ENCODE peak calls at places on chromosomes 5 and 9, in five cellular contexts. W is uterus, M is IMR-90, A is ovary, I is gastrocnemius medialis. P is an unnamed sample.
A peak's percentile ranks its signal among the peaks of the same experiment; 100 is the strongest.

GRCh38 chr5:36462295-36463021 is 143.9 kb upstream of the SLC1A3 start:
- DNase-seq in A (no peak), M (no peak), I (no peak), W (no peak), P (no peak)

GRCh38 chr5:148290271-148291195 is 21.7 kb upstream of the SPINK7 start:
- DNase-seq in A (no peak), M (peak; percentile 19), W (no peak), I (no peak), P (no peak)

GRCh38 chr9:85729882-85730281 is 11.9 kb downstream of the AGTPBP1 start:
- DNase-seq in I (no peak), M (no peak), W (no peak), A (no peak), P (no peak)

GRCh38 chr5:120644516-120644915 is 180.4 kb downstream of the PRR16 start:
- DNase-seq in M (no peak), I (no peak), A (no peak), W (no peak), P (no peak)

GRCh38 chr9:123881604-123882003 is 48.3 kb downstream of the DENND1A start:
- DNase-seq in W (no peak), I (no peak), A (no peak), M (no peak), P (no peak)

GRCh38 chr5:164578911-164579310 is 1073.5 kb downstream of the MAT2B start:
- DNase-seq in W (no peak), I (no peak), A (no peak), M (no peak), P (no peak)

GRCh38 chr5:107383414-107383813 is 287.3 kb downstream of the EFNA5 start:
- DNase-seq in M (no peak), W (no peak), A (no peak), I (no peak), P (no peak)

GRCh38 chr5:76384705-76385104 is 18.4 kb upstream of the IQGAP2 start:
- DNase-seq in M (no peak), I (no peak), W (no peak), A (no peak), P (no peak)

GRCh38 chr5:138874241-138874640 is 894 bp downstream of the LRRTM2 start:
- DNase-seq in M (peak; percentile 27), W (no peak), A (no peak), I (no peak), P (no peak)

GRCh38 chr9:10612649-10613398 is at the start of gene PTPRD:
- DNase-seq in I (no peak), W (no peak), A (peak; percentile 16), M (peak; percentile 5), P (peak; percentile 65)

GRCh38 chr9:130128782-130129424 is 43.3 kb upstream of the NCS1 start:
- DNase-seq in W (no peak), M (peak; percentile 99), A (no peak), I (peak; percentile 61), P (no peak)

GRCh38 chr9:2032234-2032633 is 17.1 kb downstream of the SMARCA2 start:
- DNase-seq in A (no peak), I (no peak), M (no peak), W (no peak), P (no peak)

GRCh38 chr5:95837492-95837891 is 15.0 kb upstream of the GLRX start:
- DNase-seq in W (no peak), M (no peak), A (no peak), I (peak; percentile 45), P (no peak)

GRCh38 chr5:61412344-61412743 is 80.3 kb downstream of the ZSWIM6 start:
- DNase-seq in A (no peak), M (no peak), W (no peak), I (no peak), P (no peak)

GRCh38 chr5:179906294-179906794 is 1.4 kb downstream of the TBC1D9B start:
- DNase-seq in I (no peak), A (no peak), W (no peak), M (no peak), P (no peak)

GRCh38 chr5:171692936-171693335 is 92.7 kb upstream of the SMIM23 start:
- DNase-seq in A (no peak), W (no peak), M (no peak), I (no peak), P (no peak)

GRCh38 chr5:179953934-179954833 is 46.5 kb upstream of the TBC1D9B start:
- DNase-seq in W (no peak), A (no peak), I (no peak), M (peak; percentile 42), P (no peak)

GRCh38 chr5:105872569-105873270 is 1798.0 kb downstream of the EFNA5 start:
- DNase-seq in I (no peak), M (no peak), A (no peak), W (no peak), P (no peak)

GRCh38 chr5:105877592-105877991 is 1793.1 kb downstream of the EFNA5 start:
- DNase-seq in A (no peak), I (no peak), M (no peak), W (no peak), P (no peak)

GRCh38 chr5:105882956-105883481 is 1787.7 kb downstream of the EFNA5 start:
- DNase-seq in W (no peak), I (no peak), A (no peak), M (no peak), P (no peak)

DNA sequence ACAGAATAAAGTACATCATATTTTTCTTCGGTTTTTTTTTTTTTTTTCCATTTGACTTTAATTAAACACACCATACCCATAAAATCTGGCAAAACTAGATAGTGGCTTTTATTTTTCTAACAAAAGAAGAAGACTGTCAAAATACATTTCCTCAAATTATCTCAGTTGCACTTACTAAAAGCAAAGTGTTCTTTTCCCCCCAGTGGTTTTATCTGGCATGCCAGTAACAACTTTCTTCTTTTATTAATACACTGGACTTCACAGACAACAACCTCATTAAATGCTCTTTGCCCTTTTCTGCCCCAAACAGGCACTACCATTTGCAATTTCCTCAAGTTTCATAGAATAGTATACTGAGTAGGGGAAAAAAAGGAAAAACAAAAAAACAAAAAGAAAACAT is 1792.3 kb downstream of the EFNA5 start:
- DNase-seq in M (no peak), A (no peak), I (no peak), W (no peak), P (no peak)
- TF ChIP-seq POLR2A in M (no peak), A (no peak), I (no peak), W (no peak), P (no peak)

GRCh38 chr9:37119907-37120839 is at the start of gene ZCCHC7:
- DNase-seq in I (peak; percentile 94), A (peak; percentile 97), M (peak; percentile 93), W (peak; percentile 95), P (peak; percentile 68)
- TF ChIP-seq POLR2A in I (peak; percentile 88), A (peak; percentile 89), M (peak; percentile 86), W (peak; percentile 82), P (peak; percentile 70)

GRCh38 chr5:79990205-79990597 is 861 bp downstream of the MTX3 start:
- DNase-seq in A (no peak), I (no peak), W (no peak), M (peak; percentile 36), P (no peak)

GRCh38 chr5:79985288-79985687 is 5.8 kb downstream of the MTX3 start:
- DNase-seq in I (no peak), A (no peak), W (no peak), M (no peak), P (no peak)

GRCh38 chr5:79992891-79993290 is 1.8 kb upstream of the MTX3 start:
- DNase-seq in A (no peak), W (no peak), I (no peak), M (peak; percentile 55), P (no peak)

GRCh38 chr5:79986260-79986659 is 4.8 kb downstream of the MTX3 start:
- DNase-seq in M (no peak), A (no peak), W (no peak), I (no peak), P (no peak)

GRCh38 chr5:79990598-79991507 is at the start of gene MTX3:
- DNase-seq in A (peak; percentile 87), W (peak; percentile 81), I (peak; percentile 70), M (peak; percentile 73), P (peak; percentile 70)
- TF ChIP-seq POLR2A in A (peak; percentile 33), W (no peak), I (peak; percentile 8), M (peak; percentile 56), P (peak; percentile 63)

GRCh38 chr5:139960723-139961383 is 82.2 kb downstream of the NRG2 start:
- DNase-seq in A (no peak), I (no peak), M (no peak), W (no peak), P (no peak)

GRCh38 chr5:139955616-139956283 is 87.3 kb downstream of the NRG2 start:
- DNase-seq in W (no peak), I (no peak), M (no peak), A (no peak), P (no peak)

GRCh38 chr5:139961435-139962157 is 81.5 kb downstream of the NRG2 start:
- DNase-seq in W (no peak), A (no peak), I (no peak), M (no peak), P (peak; percentile 85)

GRCh38 chr5:139956342-139956741 is 86.8 kb downstream of the NRG2 start:
- DNase-seq in A (no peak), W (no peak), M (no peak), I (no peak), P (no peak)

DNA sequence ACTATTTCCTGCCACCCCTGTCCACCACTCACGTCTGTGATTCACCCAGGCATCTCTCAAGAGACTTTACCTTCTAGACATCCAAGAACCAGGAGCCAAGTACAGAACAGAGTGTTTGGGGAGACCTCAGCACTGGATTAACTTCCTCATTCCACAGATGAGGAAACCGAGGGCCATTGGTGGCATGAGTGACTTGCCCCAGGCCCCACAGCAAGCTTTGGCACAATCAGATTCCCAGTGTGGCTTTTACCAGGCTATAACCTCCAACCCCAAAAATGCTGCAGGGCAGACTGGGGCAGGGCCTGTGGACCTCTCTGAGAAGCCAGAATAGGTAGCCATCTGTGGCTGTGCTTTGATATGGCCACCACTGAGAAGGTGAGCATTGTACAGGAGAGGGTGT is 84.3 kb downstream of the NRG2 start:
- DNase-seq in A (no peak), I (no peak), M (no peak), W (no peak), P (no peak)
- TF ChIP-seq POLR2A in A (no peak), I (no peak), M (no peak), W (no peak), P (no peak)

DNA sequence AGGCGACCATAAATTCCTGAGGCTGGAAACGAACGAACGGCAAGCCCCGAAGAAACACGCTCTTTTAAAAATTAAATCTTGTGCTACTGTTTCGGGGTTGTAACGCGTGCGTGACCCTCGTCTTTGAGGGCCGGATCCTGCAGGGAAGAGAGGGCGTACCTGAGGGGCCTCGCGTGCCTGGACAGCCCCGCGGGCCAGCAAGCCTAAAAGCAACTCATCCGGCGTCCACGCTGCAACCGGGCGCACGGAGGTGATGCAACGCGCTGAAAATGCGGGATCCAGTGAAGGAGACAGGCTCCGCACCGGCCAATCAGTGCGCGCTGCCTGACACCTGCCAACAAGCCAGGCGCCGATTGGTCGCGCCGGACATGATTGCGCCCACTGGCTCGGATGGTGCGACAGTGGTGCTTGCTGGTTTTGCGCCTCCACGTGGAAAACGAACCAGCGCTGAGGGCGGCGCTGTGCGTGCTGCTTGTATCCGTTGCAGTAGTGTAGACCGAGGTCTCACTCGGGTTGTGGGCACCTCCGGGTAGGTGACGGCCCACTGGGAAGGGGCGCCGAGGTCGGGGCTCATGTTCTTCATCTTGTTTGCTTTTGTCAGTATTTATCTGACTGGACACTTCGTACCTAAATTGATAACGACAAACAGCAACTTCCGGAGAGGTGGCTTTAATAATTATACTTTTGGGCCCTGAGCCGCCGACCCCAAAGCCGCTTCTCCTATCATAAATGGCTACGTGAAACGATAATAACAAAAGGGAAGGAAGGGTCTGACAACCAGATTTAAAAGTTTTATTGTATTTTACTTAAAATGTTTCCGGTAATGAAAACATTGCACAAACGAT is at the start of gene IARS1:
- DNase-seq in M (peak; percentile 98), I (peak; percentile 99), A (peak; percentile 100), W (peak; percentile 98), P (peak; percentile 96)
- TF ChIP-seq POLR2A in M (peak; percentile 83), I (peak; percentile 87), A (peak; percentile 64), W (peak; percentile 53), P (peak; percentile 90)